ENCODE peak calls at places on chromosomes 16 and 17, in five cellular contexts. W is ovary, U is BJ, P is cardiac muscle cell, O is brain microvascular endothelial cell. K is an unnamed sample.

GRCh38 chr17:68175416-68175815 is 72.4 kb upstream of the AMZ2 start:
- DNase-seq in U (no peak), P (no peak), W (no peak), O (no peak), K (no peak)

GRCh38 chr17:49787932-49788442 is 494 bp upstream of the KAT7 start:
- DNase-seq in O (no peak), P (no peak), W (peak; percentile 40), U (no peak), K (no peak)

GRCh38 chr16:64882385-64882784 is 239.5 kb downstream of the CDH11 start:
- DNase-seq in P (peak; percentile 13), W (peak; percentile 26), O (no peak), U (no peak), K (no peak)

GRCh38 chr16:77581706-77582105 is 140.6 kb upstream of the NUDT7 start:
- DNase-seq in W (no peak), P (no peak), O (no peak), U (no peak), K (no peak)

GRCh38 chr17:73394523-73395450 is 83.0 kb upstream of the CDC42EP4 start:
- DNase-seq in O (no peak), W (no peak), P (no peak), U (no peak), K (no peak)

GRCh38 chr16:9053006-9053601 is 38.3 kb upstream of the HAPSTR1 start:
- DNase-seq in U (no peak), W (no peak), O (peak; percentile 81), P (peak; percentile 93), K (no peak)

GRCh38 chr16:12896562-12896961 is 4.8 kb upstream of the SHISA9 start:
- DNase-seq in W (no peak), O (no peak), U (no peak), P (no peak), K (no peak)

GRCh38 chr17:1108560-1108809 is 71.3 kb downstream of the ABR start:
- DNase-seq in W (peak; percentile 47), U (no peak), O (no peak), P (no peak), K (no peak)

GRCh38 chr16:70746040-70746707 is 54.8 kb downstream of the VAC14 start:
- DNase-seq in U (no peak), P (peak; percentile 84), W (peak; percentile 78), O (peak; percentile 73), K (no peak)

GRCh38 chr17:78412403-78412802 is 34.0 kb downstream of the PGS1 start:
- DNase-seq in W (no peak), O (peak; percentile 28), P (peak; percentile 36), U (no peak), K (no peak)

GRCh38 chr17:18877104-18877503 is 19.2 kb downstream of the PRPSAP2 start:
- DNase-seq in P (peak; percentile 14), W (no peak), U (no peak), O (peak; percentile 19), K (no peak)

GRCh38 chr17:27810211-27810901 is 10.0 kb upstream of the NOS2 start:
- DNase-seq in W (no peak), P (no peak), U (no peak), O (no peak), K (no peak)

GRCh38 chr17:56099649-56100048 is 53.6 kb upstream of the ANKFN1 start:
- DNase-seq in W (no peak), P (no peak), O (no peak), U (peak; percentile 15), K (no peak)

GRCh38 chr17:76123127-76123499 is 17.9 kb downstream of the FOXJ1 start:
- DNase-seq in W (no peak), U (no peak), P (no peak), O (no peak), K (no peak)

GRCh38 chr16:83253526-83253925 is 554.3 kb upstream of the HSBP1 start:
- DNase-seq in P (no peak), O (no peak), W (no peak), U (no peak), K (no peak)

GRCh38 chr17:75614006-75614405 is 19.2 kb upstream of the SMIM5 start:
- DNase-seq in P (no peak), W (no peak), O (no peak), U (no peak), K (no peak)

GRCh38 chr17:81523139-81524062 is 4.8 kb upstream of the FSCN2 start:
- DNase-seq in U (no peak), W (no peak), P (peak; percentile 54), O (no peak), K (no peak)

GRCh38 chr16:54282202-54282922 is 4.2 kb downstream of the IRX3 start:
- DNase-seq in O (no peak), P (peak; percentile 62), W (no peak), U (no peak), K (no peak)

GRCh38 chr17:72946696-72947095 is 145.8 kb downstream of the SLC39A11 start:
- DNase-seq in O (no peak), W (no peak), P (no peak), U (no peak), K (no peak)

GRCh38 chr17:73952136-73952497 is 251.4 kb upstream of the RPL38 start:
- DNase-seq in O (no peak), P (peak; percentile 34), U (no peak), W (no peak), K (no peak)

GRCh38 chr17:41483991-41484826 is 3.3 kb upstream of the KRT35 start:
- DNase-seq in U (no peak), O (no peak), W (no peak), P (no peak), K (no peak)

GRCh38 chr17:14048169-14048568 is 21.1 kb upstream of the COX10 start:
- DNase-seq in P (no peak), O (no peak), U (no peak), W (no peak), K (no peak)

DNA sequence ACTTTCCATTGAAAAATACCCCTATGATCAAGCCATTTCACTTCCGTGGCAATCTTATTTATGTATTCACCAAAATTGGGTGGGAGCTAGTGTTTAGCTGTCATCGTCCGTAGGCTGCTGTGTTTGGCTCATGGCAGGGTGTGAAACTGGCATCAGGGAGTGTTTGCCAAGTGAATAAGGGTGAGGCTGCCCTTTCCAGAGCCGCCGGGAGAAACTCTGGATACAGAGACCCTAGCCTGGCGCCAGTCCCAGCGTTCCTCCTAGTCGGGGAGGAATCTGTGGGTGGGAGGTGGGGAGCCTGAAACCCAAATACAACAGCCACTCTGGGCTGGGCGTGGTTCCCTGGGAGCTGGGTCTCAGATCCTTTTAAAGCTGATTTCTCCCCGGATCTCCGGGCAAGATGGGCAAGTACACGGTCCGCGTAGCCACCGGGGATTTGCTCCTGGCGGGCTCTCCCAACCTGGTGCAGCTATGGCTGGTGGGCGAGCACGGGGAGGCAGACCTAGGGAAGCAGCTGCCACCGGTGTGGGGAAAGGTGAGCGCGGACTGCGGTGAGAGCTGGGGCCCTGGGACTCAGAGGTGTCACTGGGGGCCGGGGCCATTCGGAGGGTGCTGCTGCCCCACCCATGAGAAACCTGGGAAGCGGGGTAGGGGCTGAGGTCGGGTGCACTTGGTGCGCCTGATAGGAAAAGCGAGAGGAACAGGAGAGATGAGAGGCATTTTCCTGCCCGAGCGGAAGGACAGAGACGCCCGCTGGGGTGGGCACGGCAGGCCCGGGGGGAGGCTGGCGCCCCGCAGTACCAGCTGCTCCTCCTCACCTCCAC is 62.1 kb upstream of the TEKT1 start:
- DNase-seq in U (no peak), O (no peak), P (no peak), W (no peak), K (no peak)
- H3K4me3 ChIP-seq in U (no peak overlapping the region), O (no peak overlapping the region), P (no peak overlapping the region), W (no peak overlapping the region), K (no peak overlapping the region)

DNA sequence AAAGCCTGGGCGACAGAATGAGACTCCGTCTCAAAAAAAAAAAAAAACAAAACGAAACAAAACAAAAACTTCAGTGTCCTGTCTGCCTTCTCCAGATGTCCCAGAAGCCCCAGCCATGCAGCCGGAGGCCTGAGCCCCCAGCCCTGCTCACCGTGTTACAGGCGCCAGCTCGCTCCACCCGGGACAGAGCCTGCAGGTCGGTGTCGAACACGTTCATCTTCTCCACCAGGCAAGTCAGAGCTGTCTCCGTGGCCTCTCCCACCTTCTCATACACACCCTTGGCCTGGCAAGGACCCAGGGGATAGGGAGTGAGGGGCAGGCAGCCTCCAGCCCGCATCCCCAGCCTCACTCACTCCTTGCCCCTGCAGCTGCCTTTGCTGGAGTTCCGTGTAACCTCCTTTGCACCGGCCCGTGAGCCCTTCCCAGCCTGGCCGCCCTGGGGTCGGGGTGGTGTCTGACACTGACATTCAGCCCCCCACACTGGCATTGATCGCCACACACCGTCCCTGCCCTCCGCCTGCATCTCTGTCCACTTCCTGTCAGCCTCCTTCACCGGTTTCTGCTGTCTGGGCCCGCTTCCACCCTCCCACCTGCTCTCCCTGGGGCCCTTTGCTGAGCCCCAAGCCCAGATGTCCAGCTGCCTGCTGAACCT is 20.9 kb downstream of the ATP2A3 start:
- DNase-seq in O (no peak), W (no peak), U (no peak), P (no peak), K (no peak)
- H3K36me3 ChIP-seq in O (no peaks in the 10 kb centered on the region), W (no peaks in the 10 kb centered on the region), U (no peaks in the 10 kb centered on the region), P (no peaks in the 10 kb centered on the region), K (no peaks in the 10 kb centered on the region)

DNA sequence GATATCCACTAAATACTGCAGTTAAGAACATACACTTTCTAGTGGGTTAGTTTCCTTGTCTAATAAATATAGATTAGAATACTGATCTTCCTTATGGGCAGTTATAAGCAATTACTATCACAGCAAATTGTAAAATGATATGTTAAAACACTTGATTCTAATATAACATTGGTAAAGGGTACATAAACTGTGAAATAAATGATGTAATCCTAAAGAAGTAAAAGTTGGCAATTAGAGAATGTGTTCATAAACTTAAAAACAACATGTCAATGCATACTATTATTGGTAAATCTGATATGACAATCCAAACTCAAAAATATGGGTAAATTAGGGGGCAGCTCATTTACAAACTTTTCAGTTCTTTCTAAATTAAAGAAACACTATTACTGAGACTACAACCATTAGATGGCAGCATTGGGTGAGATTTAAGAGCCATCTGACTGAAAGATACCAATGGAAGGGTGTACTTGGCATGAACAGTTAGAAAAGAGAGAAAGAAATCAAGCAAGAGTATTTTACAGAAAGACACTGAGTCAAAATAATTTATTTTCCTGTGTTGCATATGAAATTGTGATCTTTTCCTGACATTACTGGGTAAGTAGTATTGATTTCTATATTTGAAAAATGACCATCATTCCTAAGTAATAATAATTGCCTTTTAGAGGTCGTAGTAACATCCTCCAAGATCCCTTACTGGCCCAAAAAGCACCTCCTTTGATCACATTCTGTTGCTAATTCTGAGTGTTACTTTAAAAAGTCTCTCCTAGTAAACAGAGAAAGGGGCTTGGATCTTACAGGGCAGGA is 119.6 kb downstream of the SPAG9 start:
- DNase-seq in P (peak; percentile 87), O (peak; percentile 35), W (no peak), U (no peak), K (peak; percentile 21)
- TF ChIP-seq CTCF in P (peak; percentile 47), O (peak; percentile 23), W (peak; percentile 55), U (peak; percentile 47), K (peak; percentile 34)

GRCh38 chr17:61403846-61404701 is 4.4 kb downstream of the TBX2 start:
- DNase-seq in U (no peak), P (no peak), W (peak; percentile 15), O (peak; percentile 36), K (no peak)

GRCh38 chr17:61405686-61406542 is 6.3 kb downstream of the TBX2 start:
- DNase-seq in O (no peak), P (no peak), U (no peak), W (peak; percentile 16), K (no peak)

GRCh38 chr17:61405047-61405685 is 5.5 kb downstream of the TBX2 start:
- DNase-seq in W (peak; percentile 17), O (no peak), P (no peak), U (no peak), K (no peak)

GRCh38 chr17:61402978-61403845 is 3.6 kb downstream of the TBX2 start:
- DNase-seq in P (no peak), O (peak; percentile 43), W (peak; percentile 21), U (no peak), K (no peak)

DNA sequence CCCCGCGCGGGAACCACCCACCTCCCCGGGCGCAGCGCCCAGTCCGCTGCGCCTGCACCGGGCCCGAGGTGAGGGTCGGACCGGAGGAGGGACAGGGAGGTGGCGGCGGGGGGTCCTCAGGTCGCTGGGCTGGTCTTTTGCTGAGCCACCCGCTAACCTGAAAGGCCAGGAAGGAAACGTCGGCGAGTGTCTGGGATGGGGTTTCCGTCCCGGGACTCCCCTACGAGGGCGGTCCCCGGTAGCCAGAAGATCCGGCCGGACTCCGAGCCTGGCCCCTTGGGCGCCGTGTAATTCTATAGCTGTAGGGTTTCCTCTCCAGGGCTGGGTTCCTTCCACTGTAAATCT is 5.0 kb downstream of the TBX2 start:
- DNase-seq in O (no peak), W (peak; percentile 11), P (no peak), U (no peak), K (no peak)
- H3K4me3 ChIP-seq in O (peak overlapping the region; percentile 84), W (no peak overlapping the region), P (peak overlapping the region; percentile 63), U (peak overlapping the region; percentile 78), K (no peak overlapping the region)

K was measured in kidney epithelial cell.